ENCODE peak calls at places on chromosomes 12 and 14, in six cellular contexts. One of them, this sample, is unnamed. For H3K4me1, the result is how much of the 10 kb centered on the place peaks cover.

GRCh38 chr14:63899953-63900352 is 47.1 kb downstream of the SYNE2 start:
- DNase-seq in upper lobe of right lung: no peak
- DNase-seq in PC-9: no peak
- DNase-seq in neuronal stem cell: no peak
- DNase-seq in stomach: no peak
- DNase-seq in heart left ventricle: no peak
- DNase-seq in this sample: no peak

GRCh38 chr14:94573706-94574105 is 7.5 kb upstream of the SERPINA5 start:
- DNase-seq in upper lobe of right lung: no peak
- DNase-seq in PC-9: no peak
- DNase-seq in neuronal stem cell: no peak
- DNase-seq in stomach: no peak
- DNase-seq in heart left ventricle: no peak
- DNase-seq in this sample: no peak

GRCh38 chr12:51334774-51335173 is 10.8 kb upstream of the BIN2 start:
- DNase-seq in upper lobe of right lung: no peak
- DNase-seq in PC-9: no peak
- DNase-seq in neuronal stem cell: no peak
- DNase-seq in stomach: no peak
- DNase-seq in heart left ventricle: no peak
- DNase-seq in this sample: no peak

GRCh38 chr12:81077686-81078441 is at the start of gene ACSS3:
- DNase-seq in upper lobe of right lung: peak
- DNase-seq in PC-9: peak
- DNase-seq in neuronal stem cell: peak
- DNase-seq in stomach: peak
- DNase-seq in heart left ventricle: peak
- DNase-seq in this sample: peak

GRCh38 chr12:57657744-57658143 is 24.7 kb upstream of the B4GALNT1 start:
- DNase-seq in upper lobe of right lung: no peak
- DNase-seq in PC-9: no peak
- DNase-seq in neuronal stem cell: no peak
- DNase-seq in stomach: peak
- DNase-seq in heart left ventricle: no peak
- DNase-seq in this sample: no peak

GRCh38 chr14:75399819-75400678 is 27.8 kb upstream of the JDP2 start:
- DNase-seq in upper lobe of right lung: peak
- DNase-seq in PC-9: peak
- DNase-seq in neuronal stem cell: no peak
- DNase-seq in stomach: peak
- DNase-seq in heart left ventricle: peak
- DNase-seq in this sample: peak

GRCh38 chr12:80593766-80594165 is 113.7 kb upstream of the MYF6 start:
- DNase-seq in upper lobe of right lung: no peak
- DNase-seq in PC-9: no peak
- DNase-seq in neuronal stem cell: no peak
- DNase-seq in stomach: no peak
- DNase-seq in heart left ventricle: no peak
- DNase-seq in this sample: no peak

GRCh38 chr12:87827638-87828264 is 201.4 kb downstream of the C12orf50 start:
- DNase-seq in upper lobe of right lung: no peak
- DNase-seq in PC-9: peak
- DNase-seq in neuronal stem cell: no peak
- DNase-seq in stomach: no peak
- DNase-seq in heart left ventricle: no peak
- DNase-seq in this sample: no peak

GRCh38 chr14:85418716-85419115 is 111.2 kb upstream of the FLRT2 start:
- DNase-seq in upper lobe of right lung: no peak
- DNase-seq in PC-9: no peak
- DNase-seq in neuronal stem cell: no peak
- DNase-seq in stomach: no peak
- DNase-seq in heart left ventricle: no peak
- DNase-seq in this sample: no peak

GRCh38 chr14:85420278-85420677 is 109.7 kb upstream of the FLRT2 start:
- DNase-seq in upper lobe of right lung: no peak
- DNase-seq in PC-9: no peak
- DNase-seq in neuronal stem cell: no peak
- DNase-seq in stomach: no peak
- DNase-seq in heart left ventricle: no peak
- DNase-seq in this sample: no peak

GRCh38 chr14:85415015-85415712 is 114.8 kb upstream of the FLRT2 start:
- DNase-seq in upper lobe of right lung: no peak
- DNase-seq in PC-9: no peak
- DNase-seq in neuronal stem cell: no peak
- DNase-seq in stomach: no peak
- DNase-seq in heart left ventricle: peak
- DNase-seq in this sample: peak

GRCh38 chr14:85416771-85417170 is 113.2 kb upstream of the FLRT2 start:
- DNase-seq in upper lobe of right lung: no peak
- DNase-seq in PC-9: peak
- DNase-seq in neuronal stem cell: no peak
- DNase-seq in stomach: no peak
- DNase-seq in heart left ventricle: no peak
- DNase-seq in this sample: no peak

GRCh38 chr14:85417396-85417795 is 112.5 kb upstream of the FLRT2 start:
- DNase-seq in upper lobe of right lung: no peak
- DNase-seq in PC-9: no peak
- DNase-seq in neuronal stem cell: no peak
- DNase-seq in stomach: no peak
- DNase-seq in heart left ventricle: no peak
- DNase-seq in this sample: no peak
- H3K4me1 ChIP-seq in upper lobe of right lung: under half
- H3K4me1 ChIP-seq in PC-9: under half
- H3K4me1 ChIP-seq in neuronal stem cell: under half
- H3K4me1 ChIP-seq in stomach: under half
- H3K4me1 ChIP-seq in heart left ventricle: under half
- H3K4me1 ChIP-seq in this sample: under half

DNA sequence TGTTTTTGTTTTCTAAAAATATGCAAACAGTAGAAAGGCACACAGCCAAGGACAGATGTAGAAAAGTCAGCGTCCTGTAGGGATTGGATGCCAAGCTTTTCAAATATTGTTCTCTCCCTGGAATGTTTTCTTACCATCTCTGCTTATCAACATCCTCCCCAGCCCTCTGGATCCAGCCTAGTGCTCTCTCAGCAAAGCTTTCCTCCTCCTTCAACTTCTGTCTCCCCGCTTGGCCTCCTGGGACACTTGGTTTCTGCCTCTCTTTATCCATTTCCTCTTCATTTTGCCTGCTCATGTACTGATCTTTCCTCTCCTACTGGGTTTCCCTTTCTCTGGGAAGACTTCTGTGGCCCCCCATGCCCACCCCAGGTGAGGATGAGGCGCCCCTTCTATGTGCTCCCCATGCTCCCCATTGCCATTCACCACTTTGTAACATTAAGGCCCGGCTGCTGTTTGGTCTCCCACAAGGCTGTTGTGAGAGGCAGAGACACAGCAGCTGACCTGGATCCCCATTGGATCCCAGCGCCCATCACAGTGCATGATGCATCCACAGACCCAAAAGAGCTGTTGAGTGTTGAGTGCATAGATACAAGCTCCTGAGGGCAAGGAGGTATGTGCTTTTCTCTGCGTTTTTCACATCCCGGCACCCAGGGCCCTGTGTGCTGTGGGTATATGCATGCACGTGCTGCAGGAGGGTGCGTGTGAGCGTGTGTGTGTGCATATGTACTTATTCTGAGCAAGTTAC is 38.2 kb downstream of the EVL start:
- DNase-seq in upper lobe of right lung: peak
- DNase-seq in PC-9: no peak
- DNase-seq in neuronal stem cell: no peak
- DNase-seq in stomach: no peak
- DNase-seq in heart left ventricle: peak
- DNase-seq in this sample: peak
- H3K4me1 ChIP-seq in upper lobe of right lung: half or more
- H3K4me1 ChIP-seq in PC-9: under half
- H3K4me1 ChIP-seq in neuronal stem cell: under half
- H3K4me1 ChIP-seq in stomach: under half
- H3K4me1 ChIP-seq in heart left ventricle: half or more
- H3K4me1 ChIP-seq in this sample: under half

DNA sequence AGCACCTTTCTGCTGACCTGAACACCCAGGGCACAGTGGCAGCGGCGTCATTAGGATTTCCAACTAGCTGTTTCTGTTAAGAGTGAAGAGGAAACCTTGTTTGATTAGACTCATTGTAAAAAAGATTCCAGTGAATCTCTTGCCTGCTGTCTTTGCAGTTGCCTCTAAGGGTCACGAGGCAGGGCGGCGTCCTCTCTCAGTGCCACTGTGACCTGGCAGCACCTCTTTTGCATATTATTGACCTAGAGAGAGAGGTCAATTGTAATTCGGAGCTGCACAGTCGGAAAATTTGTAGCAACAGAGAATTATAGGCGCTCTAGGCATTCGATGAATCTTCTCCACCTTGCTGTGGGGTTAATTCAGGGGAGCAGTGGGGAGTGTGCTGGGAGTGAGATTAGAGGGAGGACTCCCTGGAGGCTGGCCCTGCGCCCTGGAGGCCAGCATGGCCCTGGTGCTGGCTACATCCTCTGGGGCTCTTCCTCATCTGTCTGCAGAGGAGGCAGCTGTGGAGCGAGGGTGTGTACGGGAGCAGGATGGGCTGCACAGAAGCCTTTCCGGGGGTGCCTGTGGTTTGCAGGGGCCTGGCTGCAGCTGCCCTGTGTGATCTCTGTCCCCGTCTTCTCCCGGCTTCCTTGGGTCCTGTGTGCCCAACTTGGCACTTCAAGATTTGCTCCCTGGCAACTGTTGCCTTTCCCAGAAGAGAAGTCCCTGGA is 14.3 kb downstream of the PACS2 start:
- DNase-seq in upper lobe of right lung: no peak
- DNase-seq in PC-9: no peak
- DNase-seq in neuronal stem cell: no peak
- DNase-seq in stomach: no peak
- DNase-seq in heart left ventricle: no peak
- DNase-seq in this sample: no peak
- H3K4me1 ChIP-seq in upper lobe of right lung: under half
- H3K4me1 ChIP-seq in PC-9: under half
- H3K4me1 ChIP-seq in neuronal stem cell: under half
- H3K4me1 ChIP-seq in stomach: under half
- H3K4me1 ChIP-seq in heart left ventricle: half or more
- H3K4me1 ChIP-seq in this sample: under half

DNA sequence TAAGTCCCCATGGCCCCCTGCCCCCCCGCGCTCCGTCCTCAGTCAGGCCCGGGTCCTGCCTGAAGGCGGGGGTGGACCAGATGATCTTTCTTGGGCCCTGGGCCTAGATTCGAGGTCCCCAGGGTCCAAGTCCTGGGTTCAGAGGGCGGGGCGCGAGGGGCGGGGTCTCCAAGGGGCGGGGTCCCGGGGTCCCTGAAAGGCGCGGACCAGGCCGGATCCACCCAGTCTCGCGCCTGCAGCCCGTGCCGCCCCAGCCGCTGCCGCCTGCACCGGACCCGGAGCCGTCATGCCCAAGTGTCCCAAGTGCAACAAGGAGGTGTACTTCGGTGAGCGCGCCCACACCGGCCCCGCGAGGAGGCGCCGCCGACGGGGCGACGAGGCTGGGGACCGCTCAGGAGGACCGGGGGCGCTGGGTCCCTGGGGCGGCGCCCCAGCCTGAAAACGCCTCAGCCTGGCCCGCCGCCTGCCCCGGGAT is 325 bp downstream of the CRIP1 start:
- DNase-seq in upper lobe of right lung: no peak
- DNase-seq in PC-9: no peak
- DNase-seq in neuronal stem cell: no peak
- DNase-seq in stomach: no peak
- DNase-seq in heart left ventricle: peak
- DNase-seq in this sample: peak
- H3K4me1 ChIP-seq in upper lobe of right lung: half or more
- H3K4me1 ChIP-seq in PC-9: under half
- H3K4me1 ChIP-seq in neuronal stem cell: half or more
- H3K4me1 ChIP-seq in stomach: half or more
- H3K4me1 ChIP-seq in heart left ventricle: half or more
- H3K4me1 ChIP-seq in this sample: half or more

This sample was measured in tibial nerve.